ENCODE peak calls at places on chromosomes 11 and 22, in eight cellular contexts. C is T47D; V is NB4; W is stimulated activated CD8-positive, alpha-beta memory T cell treated with anti-CD3 and anti-CD28 coated beads, Interleukin-7, amount 100 ng/mL, for 1 hour; R is neural progenitor cell; H is epithelial cell of esophagus; E is GM04504; Y is glutamatergic neuron. Z is an unnamed sample.

GRCh38 chr22:17035246-17035645 is 27.2 kb upstream of the GAB4 start:
- DNase-seq in Y (no peak), E (no peak), V (no peak), R (no peak), H (no peak), W (no peak), C (no peak), Z (no peak)

GRCh38 chr11:133012803-133013202 is 519.5 kb downstream of the OPCML start:
- DNase-seq in R (no peak), H (no peak), E (no peak), C (no peak), V (no peak), W (no peak), Y (no peak), Z (no peak)

GRCh38 chr22:42994917-42995562 is 19.9 kb downstream of the PACSIN2 start:
- DNase-seq in W (no peak), Y (no peak), R (no peak), C (peak), V (peak), E (peak), H (peak), Z (peak)

GRCh38 chr11:124799384-124800225 is 601 bp downstream of the MSANTD2 start:
- DNase-seq in R (peak), C (peak), Y (peak), H (peak), E (no peak), V (peak), W (no peak), Z (peak)

GRCh38 chr22:27685515-27685914 is 116.0 kb downstream of the MN1 start:
- DNase-seq in H (no peak), Y (no peak), V (no peak), R (no peak), E (no peak), C (no peak), W (no peak), Z (no peak)

GRCh38 chr11:132901638-132902610 is 630.4 kb downstream of the OPCML start:
- DNase-seq in R (no peak), V (no peak), H (peak), Y (no peak), W (no peak), C (no peak), E (no peak), Z (no peak)

GRCh38 chr11:115266066-115266465 is 238.1 kb downstream of the CADM1 start:
- DNase-seq in W (no peak), Y (peak), E (no peak), H (peak), C (no peak), R (no peak), V (no peak), Z (no peak)

GRCh38 chr22:39097098-39098020 is at the start of gene APOBEC3H:
- DNase-seq in C (no peak), R (no peak), V (peak), W (no peak), Y (no peak), E (no peak), H (peak), Z (peak)

GRCh38 chr11:38900156-38900679 is 2302.2 kb upstream of the RAG2 start:
- DNase-seq in V (no peak), C (no peak), R (peak), Y (no peak), H (no peak), E (no peak), W (no peak), Z (no peak)

GRCh38 chr11:7964261-7964660 is 986 bp downstream of the NLRP10 start:
- DNase-seq in C (no peak), E (no peak), Y (no peak), W (no peak), H (peak), R (no peak), V (no peak), Z (no peak)

Z was measured in KBM-7.